ENCODE peak calls at places on chromosomes 11 and 22, in eight cellular contexts. O is ELF-1, M is lung microvascular endothelial cell, W is mesenchymal stem cell, H is T follicular helper cell, F is epithelial cell of esophagus, Y is aorta, X is cardiac fibroblast. A is an unnamed sample.

GRCh38 chr11:2205214-2205770 is 33.7 kb upstream of the TH start:
- DNase-seq in W (no peak), F (no peak), Y (peak; percentile 47), X (no peak), O (no peak), H (no peak), M (no peak), A (no peak)

GRCh38 chr11:75406338-75406777 is 7.0 kb downstream of the RPS3 start:
- DNase-seq in O (no peak), X (no peak), W (no peak), H (no peak), F (peak; percentile 44), M (peak; percentile 88), Y (no peak), A (peak; percentile 94)

GRCh38 chr11:33391188-33391892 is 134.2 kb downstream of the HIPK3 start:
- DNase-seq in M (no peak), X (no peak), F (no peak), H (no peak), O (no peak), W (no peak), Y (no peak), A (no peak)

GRCh38 chr22:39519681-39520053 is 695 bp upstream of the ATF4 start:
- DNase-seq in H (no peak), M (peak; percentile 65), F (peak; percentile 64), O (no peak), Y (peak; percentile 88), W (peak; percentile 77), X (peak; percentile 68), A (no peak)

GRCh38 chr11:121714356-121714755 is 261.6 kb upstream of the SORL1-AS1 start:
- DNase-seq in W (no peak), Y (no peak), F (no peak), H (no peak), O (no peak), M (no peak), X (no peak), A (no peak)

GRCh38 chr11:126738632-126739031 is 261.9 kb downstream of the KIRREL3 start:
- DNase-seq in Y (no peak), F (no peak), W (no peak), X (no peak), O (no peak), M (no peak), H (no peak), A (no peak)

GRCh38 chr11:23233075-23233474 is 372.8 kb upstream of the CCDC179 start:
- DNase-seq in H (no peak), Y (no peak), F (no peak), X (peak; percentile 76), O (no peak), M (no peak), W (no peak), A (peak; percentile 84)

GRCh38 chr22:49930596-49931412 is 12.4 kb downstream of the CRELD2 start:
- DNase-seq in M (peak; percentile 93), Y (no peak), X (peak; percentile 76), H (no peak), O (peak; percentile 72), F (peak; percentile 79), W (peak; percentile 73), A (peak; percentile 96)

A was measured in endothelial cell of umbilical vein.